ENCODE peak calls at places on chromosomes 5 and 9, in four cellular contexts. I is body of pancreas, Y is heart left ventricle, V is colonic mucosa. E is an unnamed sample. For H3K4me1, the result is how much of the 10 kb centered on the place peaks cover.

GRCh38 chr5:66477591-66477990 is 118.6 kb upstream of the MAST4 start:
- DNase-seq in I (no peak), Y (no peak), V (no peak), E (no peak)

GRCh38 chr5:143550985-143551630 is 147.6 kb upstream of the NR3C1 start:
- DNase-seq in I (no peak), Y (no peak), V (no peak), E (no peak)

GRCh38 chr5:104947061-104947460 is 1384.5 kb upstream of the NUDT12 start:
- DNase-seq in I (no peak), Y (no peak), V (no peak), E (no peak)

GRCh38 chr5:111948517-111948916 is 191.5 kb upstream of the NREP start:
- DNase-seq in I (no peak), Y (no peak), V (no peak), E (no peak)

GRCh38 chr9:125758986-125759811 is 12.0 kb downstream of the PBX3 start:
- DNase-seq in I (no peak), Y (no peak), V (no peak), E (no peak)

GRCh38 chr9:97698865-97699264 is 1.7 kb upstream of the XPA start:
- DNase-seq in I (no peak), Y (no peak), V (no peak), E (no peak)

GRCh38 chr5:170443624-170444023 is 54.5 kb upstream of the KCNMB1 start:
- DNase-seq in I (no peak), Y (no peak), V (no peak), E (no peak)

GRCh38 chr5:143194206-143194605 is 209.3 kb downstream of the NR3C1 start:
- DNase-seq in I (no peak), Y (no peak), V (no peak), E (no peak)

GRCh38 chr5:71589903-71590302 is 2.8 kb downstream of the MCCC2 start:
- DNase-seq in I (no peak), Y (no peak), V (no peak), E (no peak)

GRCh38 chr9:131237311-131237710 is 39.0 kb downstream of the FAM78A start:
- DNase-seq in I (no peak), Y (no peak), V (no peak), E (no peak)

GRCh38 chr9:135248721-135249120 is 161.3 kb downstream of the OLFM1 start:
- DNase-seq in I (no peak), Y (peak), V (no peak), E (no peak)

GRCh38 chr9:127844821-127845359 is 9.6 kb downstream of the ENG start:
- DNase-seq in I (no peak), Y (peak), V (no peak), E (peak)

GRCh38 chr9:25678846-25679360 is 659 bp upstream of the TUSC1 start:
- DNase-seq in I (no peak), Y (no peak), V (no peak), E (no peak)

GRCh38 chr9:137756045-137756744 is 121.4 kb upstream of the CACNA1B start:
- DNase-seq in I (no peak), Y (no peak), V (no peak), E (no peak)

GRCh38 chr5:171630047-171630669 is 155.5 kb upstream of the SMIM23 start:
- DNase-seq in I (no peak), Y (peak), V (peak), E (peak)
- H3K4me1 ChIP-seq in I (under half), Y (under half), V (under half), E (under half)

GRCh38 chr5:42881416-42882109 is 69.9 kb upstream of the SELENOP start:
- DNase-seq in I (no peak), Y (no peak), V (no peak), E (no peak)
- TF ChIP-seq CTCF in I (no peak), Y (no peak), V (no peak), E (no peak)

GRCh38 chr9:133861103-133861502 is 123.0 kb upstream of the SARDH start:
- DNase-seq in I (no peak), Y (no peak), V (no peak), E (no peak)

GRCh38 chr9:133856798-133857197 is 118.6 kb upstream of the SARDH start:
- DNase-seq in I (no peak), Y (no peak), V (no peak), E (no peak)

GRCh38 chr9:133855802-133856592 is 117.8 kb upstream of the SARDH start:
- DNase-seq in I (peak), Y (peak), V (peak), E (peak)

GRCh38 chr9:133857639-133858038 is 119.5 kb upstream of the SARDH start:
- DNase-seq in I (no peak), Y (no peak), V (no peak), E (no peak)

GRCh38 chr9:133858771-133859170 is 120.6 kb upstream of the SARDH start:
- DNase-seq in I (no peak), Y (no peak), V (no peak), E (no peak)
- H3K4me1 ChIP-seq in I (under half), Y (under half), V (under half), E (under half)

DNA sequence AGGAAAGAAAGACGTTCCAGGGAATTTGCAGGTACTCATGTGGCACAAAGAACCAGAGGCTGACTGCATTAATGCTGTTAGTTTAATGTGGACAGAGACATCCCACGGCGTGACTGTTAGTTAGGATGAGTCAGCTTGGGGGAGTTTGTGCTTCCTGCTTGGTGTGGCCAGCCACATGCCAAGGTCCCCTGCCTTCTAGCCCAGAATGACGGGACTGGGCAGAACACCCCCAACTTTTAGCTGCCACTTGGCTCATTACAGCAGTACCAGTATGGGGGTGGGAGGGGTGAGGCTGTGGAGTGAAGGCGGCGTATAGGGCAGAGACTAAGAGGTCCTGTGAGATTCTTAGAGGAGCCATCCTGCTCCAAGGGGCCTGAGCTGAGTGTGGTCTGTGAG is 33.1 kb downstream of the CSF1R start:
- DNase-seq in I (no peak), Y (no peak), V (no peak), E (peak)
- TF ChIP-seq CTCF in I (no peak), Y (no peak), V (no peak), E (no peak)

GRCh38 chr9:91897201-91897600 is 52.8 kb downstream of the ROR2 start:
- DNase-seq in I (no peak), Y (no peak), V (no peak), E (no peak)
- H3K4me1 ChIP-seq in I (half or more), Y (under half), V (under half), E (half or more)

GRCh38 chr5:146706321-146706972 is 172.1 kb downstream of the PPP2R2B start:
- DNase-seq in I (no peak), Y (no peak), V (no peak), E (no peak)
- TF ChIP-seq CTCF in I (no peak), Y (no peak), V (no peak), E (no peak)

GRCh38 chr9:133321411-133321935 is 14.5 kb downstream of the SURF6 start:
- DNase-seq in I (no peak), Y (no peak), V (no peak), E (no peak)

GRCh38 chr9:133323991-133324703 is 11.8 kb downstream of the SURF6 start:
- DNase-seq in I (no peak), Y (no peak), V (no peak), E (peak)

GRCh38 chr9:133322701-133323100 is 13.3 kb downstream of the SURF6 start:
- DNase-seq in I (no peak), Y (no peak), V (no peak), E (no peak)

GRCh38 chr9:133320421-133320881 is 15.5 kb downstream of the SURF6 start:
- DNase-seq in I (no peak), Y (no peak), V (no peak), E (no peak)

GRCh38 chr9:133323211-133323610 is 12.8 kb downstream of the SURF6 start:
- DNase-seq in I (no peak), Y (no peak), V (no peak), E (no peak)
- H3K4me1 ChIP-seq in I (under half), Y (under half), V (under half), E (under half)

DNA sequence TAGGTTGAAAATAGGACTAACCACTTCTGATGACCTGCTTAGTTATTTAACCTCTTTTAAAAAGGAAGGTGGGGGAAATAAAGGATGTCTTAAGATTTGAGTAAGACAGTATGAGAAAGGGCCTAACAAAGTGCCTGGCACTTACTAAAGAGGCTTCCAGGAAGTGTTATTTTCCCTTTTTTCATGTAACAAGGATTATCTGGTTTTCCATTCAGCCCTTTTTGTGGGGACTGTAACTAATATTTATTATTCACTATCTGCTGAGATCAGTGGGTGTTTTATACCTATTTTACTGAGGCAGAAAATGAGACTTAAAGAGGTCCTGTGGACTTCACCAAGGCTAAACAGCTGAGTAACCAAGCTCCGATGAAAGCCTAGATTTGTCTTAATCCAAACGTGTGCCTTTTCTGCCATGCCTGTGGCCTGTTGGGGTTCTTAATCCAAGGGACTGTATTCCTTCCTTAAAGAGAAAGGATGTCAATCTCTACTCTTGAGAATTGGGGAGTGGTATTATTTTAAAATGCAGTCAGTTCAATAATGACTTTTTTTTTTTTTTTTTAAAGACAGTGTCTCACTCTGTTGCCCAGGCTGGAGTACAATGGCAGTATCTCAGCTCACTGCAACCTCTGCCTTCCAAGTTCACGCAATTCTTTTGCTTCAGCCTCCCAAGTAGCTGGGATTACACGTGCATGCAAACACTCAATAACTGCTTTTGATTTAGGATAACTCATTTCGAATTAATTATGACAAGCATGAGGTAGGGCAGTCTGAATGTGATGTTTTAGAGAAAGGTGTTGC is 6.5 kb downstream of the JMY start:
- DNase-seq in I (no peak), Y (no peak), V (no peak), E (no peak)
- TF ChIP-seq CTCF in I (no peak), Y (no peak), V (no peak), E (no peak)

GRCh38 chr9:96361668-96362067 is 21.8 kb downstream of the SLC35D2 start:
- DNase-seq in I (no peak), Y (no peak), V (no peak), E (no peak)
- H3K4me1 ChIP-seq in I (under half), Y (under half), V (under half), E (under half)

DNA sequence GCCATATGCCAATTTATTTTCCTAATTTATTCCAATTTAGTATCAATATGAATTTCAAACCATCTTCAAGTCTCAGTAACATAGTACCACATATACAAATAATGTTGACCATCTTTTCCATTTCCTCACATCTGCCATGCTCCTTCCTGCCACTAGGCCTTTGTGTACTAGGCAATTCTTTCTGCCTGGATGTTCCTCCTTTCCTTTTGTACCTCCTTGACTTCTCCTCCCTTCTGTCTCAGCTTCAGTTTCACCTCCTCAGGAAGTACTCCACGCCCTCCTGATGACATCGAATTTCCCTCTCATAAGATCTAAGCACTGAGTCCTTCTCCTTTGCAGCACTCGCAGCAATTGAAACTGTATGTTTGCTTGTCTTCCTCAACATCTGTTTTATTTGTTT is 53.9 kb downstream of the MEF2C start:
- DNase-seq in I (no peak), Y (no peak), V (no peak), E (peak)
- TF ChIP-seq CTCF in I (no peak), Y (no peak), V (peak), E (peak)